ENCODE peak calls at places on chromosomes 7 and 10, in five cellular contexts. Q is HuH-7.5; J is GM10248; D is Right ventricle myocardium inferior; V is stimulated activated CD8-positive, alpha-beta memory T cell treated with anti-CD3 and anti-CD28 coated beads, Interleukin-7, amount 100 ng/mL, for 24 hours. H is an unnamed sample.

GRCh38 chr10:30762620-30763019 is 133.1 kb upstream of the LYZL2 start:
- DNase-seq in Q (no peak), D (no peak), J (no peak), V (no peak), H (no peak)

GRCh38 chr10:71697938-71698709 is 21.5 kb downstream of the C10orf105 start:
- DNase-seq in D (no peak), Q (no peak), V (peak), J (peak), H (no peak)

GRCh38 chr7:30193333-30193943 is 58.7 kb downstream of the MTURN start:
- DNase-seq in D (no peak), V (no peak), J (no peak), Q (no peak), H (no peak)

GRCh38 chr10:61836233-61836887 is 65.1 kb upstream of the ARID5B start:
- DNase-seq in V (no peak), D (no peak), J (no peak), Q (no peak), H (no peak)

GRCh38 chr7:92417913-92418312 is 29.4 kb upstream of the GATAD1 start:
- DNase-seq in Q (no peak), V (no peak), D (no peak), J (no peak), H (no peak)

GRCh38 chr7:15648461-15648961 is 38.0 kb downstream of the MEOX2 start:
- DNase-seq in V (no peak), J (no peak), D (no peak), Q (no peak), H (no peak)

GRCh38 chr10:114388275-114388674 is 16.0 kb downstream of the AFAP1L2 start:
- DNase-seq in Q (no peak), J (peak), D (no peak), V (no peak), H (no peak)

GRCh38 chr7:101731502-101732084 is 85.8 kb upstream of the CUX1 start:
- DNase-seq in Q (no peak), J (no peak), V (no peak), D (no peak), H (no peak)

GRCh38 chr10:77773631-77774426 is 136.2 kb upstream of the KCNMA1 start:
- DNase-seq in D (no peak), Q (no peak), J (no peak), V (no peak), H (no peak)

GRCh38 chr10:11679946-11680345 is 62.2 kb upstream of the ECHDC3 start:
- DNase-seq in D (no peak), Q (no peak), J (no peak), V (no peak), H (no peak)

GRCh38 chr7:67900456-67900855 is 903.8 kb downstream of the TYW1 start:
- DNase-seq in J (no peak), D (no peak), V (no peak), Q (no peak), H (no peak)

GRCh38 chr10:114754445-114755320 is 66.9 kb upstream of the FHIP2A start:
- DNase-seq in J (no peak), D (no peak), V (no peak), Q (no peak), H (no peak)

GRCh38 chr7:139004321-139005075 is 23.3 kb upstream of the KIAA1549 start:
- DNase-seq in V (no peak), Q (no peak), D (no peak), J (no peak), H (no peak)

GRCh38 chr7:134778941-134779740 is at the start of gene CALD1:
- DNase-seq in D (peak), J (no peak), V (no peak), Q (peak), H (peak)

GRCh38 chr7:27709137-27710075 is 30.6 kb upstream of the TAX1BP1 start:
- DNase-seq in J (no peak), V (no peak), D (no peak), Q (no peak), H (no peak)

GRCh38 chr7:149422065-149422913 is 38.6 kb downstream of the ZNF777 start:
- DNase-seq in J (peak), D (peak), Q (peak), V (peak), H (peak)

GRCh38 chr7:145884716-145885514 is 231.7 kb upstream of the CNTNAP2 start:
- DNase-seq in D (no peak), Q (no peak), V (no peak), J (no peak), H (no peak)

GRCh38 chr7:155465761-155466141 is 7.8 kb downstream of the EN2 start:
- DNase-seq in V (no peak), J (no peak), Q (no peak), D (no peak), H (no peak)

H was measured in right cardiac atrium.